ENCODE peak calls at places on chromosome 11, in eight cellular contexts. One of them, this sample, is unnamed.

GRCh38 chr11:71582309-71582895 is at the start of gene KRTAP5-11:
- DNase-seq in T-helper 2 cell: no peak
- DNase-seq in GM03348: no peak
- DNase-seq in effector memory CD4-positive, alpha-beta T cell: no peak
- DNase-seq in stimulated activated CD4-positive, alpha-beta T cell treated with anti-CD3 and anti-CD28 coated beads, Interleukin-1b, Interleukin-23, amount 100 ng/mL, for 1 hour: no peak
- DNase-seq in NCI-H1417: no peak
- DNase-seq in ELR: no peak
- DNase-seq in mammary epithelial cell: no peak
- DNase-seq in this sample: no peak

GRCh38 chr11:59728913-59729312 is 15.3 kb upstream of the OR10V1 start:
- DNase-seq in T-helper 2 cell: no peak
- DNase-seq in GM03348: no peak
- DNase-seq in effector memory CD4-positive, alpha-beta T cell: no peak
- DNase-seq in stimulated activated CD4-positive, alpha-beta T cell treated with anti-CD3 and anti-CD28 coated beads, Interleukin-1b, Interleukin-23, amount 100 ng/mL, for 1 hour: no peak
- DNase-seq in NCI-H1417: no peak
- DNase-seq in ELR: peak
- DNase-seq in mammary epithelial cell: no peak
- DNase-seq in this sample: no peak

GRCh38 chr11:67082071-67082791 is 25.6 kb downstream of the RHOD start:
- DNase-seq in T-helper 2 cell: no peak
- DNase-seq in GM03348: no peak
- DNase-seq in effector memory CD4-positive, alpha-beta T cell: no peak
- DNase-seq in stimulated activated CD4-positive, alpha-beta T cell treated with anti-CD3 and anti-CD28 coated beads, Interleukin-1b, Interleukin-23, amount 100 ng/mL, for 1 hour: no peak
- DNase-seq in NCI-H1417: no peak
- DNase-seq in ELR: peak
- DNase-seq in mammary epithelial cell: no peak
- DNase-seq in this sample: peak

GRCh38 chr11:122209619-122210377 is 93.8 kb upstream of the BLID start:
- DNase-seq in T-helper 2 cell: no peak
- DNase-seq in GM03348: peak
- DNase-seq in effector memory CD4-positive, alpha-beta T cell: no peak
- DNase-seq in stimulated activated CD4-positive, alpha-beta T cell treated with anti-CD3 and anti-CD28 coated beads, Interleukin-1b, Interleukin-23, amount 100 ng/mL, for 1 hour: no peak
- DNase-seq in NCI-H1417: no peak
- DNase-seq in ELR: peak
- DNase-seq in mammary epithelial cell: no peak
- DNase-seq in this sample: no peak

GRCh38 chr11:13031349-13031748 is 22.2 kb downstream of the RASSF10 start:
- DNase-seq in T-helper 2 cell: no peak
- DNase-seq in GM03348: no peak
- DNase-seq in effector memory CD4-positive, alpha-beta T cell: no peak
- DNase-seq in stimulated activated CD4-positive, alpha-beta T cell treated with anti-CD3 and anti-CD28 coated beads, Interleukin-1b, Interleukin-23, amount 100 ng/mL, for 1 hour: no peak
- DNase-seq in NCI-H1417: no peak
- DNase-seq in ELR: no peak
- DNase-seq in mammary epithelial cell: no peak
- DNase-seq in this sample: no peak

GRCh38 chr11:96234866-96235441 is 108.0 kb downstream of the MAML2 start:
- DNase-seq in T-helper 2 cell: no peak
- DNase-seq in GM03348: no peak
- DNase-seq in effector memory CD4-positive, alpha-beta T cell: no peak
- DNase-seq in stimulated activated CD4-positive, alpha-beta T cell treated with anti-CD3 and anti-CD28 coated beads, Interleukin-1b, Interleukin-23, amount 100 ng/mL, for 1 hour: no peak
- DNase-seq in NCI-H1417: no peak
- DNase-seq in ELR: peak
- DNase-seq in mammary epithelial cell: no peak
- DNase-seq in this sample: no peak

GRCh38 chr11:67120881-67121710 is 2.0 kb downstream of the KDM2A start:
- DNase-seq in T-helper 2 cell: no peak
- DNase-seq in GM03348: peak
- DNase-seq in effector memory CD4-positive, alpha-beta T cell: no peak
- DNase-seq in stimulated activated CD4-positive, alpha-beta T cell treated with anti-CD3 and anti-CD28 coated beads, Interleukin-1b, Interleukin-23, amount 100 ng/mL, for 1 hour: no peak
- DNase-seq in NCI-H1417: no peak
- DNase-seq in ELR: peak
- DNase-seq in mammary epithelial cell: peak
- DNase-seq in this sample: no peak

GRCh38 chr11:10648896-10649295 is 44.7 kb downstream of the IRAG1 start:
- DNase-seq in T-helper 2 cell: no peak
- DNase-seq in GM03348: no peak
- DNase-seq in effector memory CD4-positive, alpha-beta T cell: no peak
- DNase-seq in stimulated activated CD4-positive, alpha-beta T cell treated with anti-CD3 and anti-CD28 coated beads, Interleukin-1b, Interleukin-23, amount 100 ng/mL, for 1 hour: no peak
- DNase-seq in NCI-H1417: no peak
- DNase-seq in ELR: no peak
- DNase-seq in mammary epithelial cell: no peak
- DNase-seq in this sample: no peak

GRCh38 chr11:11179239-11179638 is 173.8 kb downstream of the CSNK2A3 start:
- DNase-seq in T-helper 2 cell: no peak
- DNase-seq in GM03348: peak
- DNase-seq in effector memory CD4-positive, alpha-beta T cell: no peak
- DNase-seq in stimulated activated CD4-positive, alpha-beta T cell treated with anti-CD3 and anti-CD28 coated beads, Interleukin-1b, Interleukin-23, amount 100 ng/mL, for 1 hour: no peak
- DNase-seq in NCI-H1417: no peak
- DNase-seq in ELR: peak
- DNase-seq in mammary epithelial cell: peak
- DNase-seq in this sample: no peak

GRCh38 chr11:68113986-68114385 is 7.2 kb downstream of the CHKA start:
- DNase-seq in T-helper 2 cell: no peak
- DNase-seq in GM03348: no peak
- DNase-seq in effector memory CD4-positive, alpha-beta T cell: no peak
- DNase-seq in stimulated activated CD4-positive, alpha-beta T cell treated with anti-CD3 and anti-CD28 coated beads, Interleukin-1b, Interleukin-23, amount 100 ng/mL, for 1 hour: no peak
- DNase-seq in NCI-H1417: no peak
- DNase-seq in ELR: no peak
- DNase-seq in mammary epithelial cell: no peak
- DNase-seq in this sample: no peak

GRCh38 chr11:79269923-79270322 is 170.9 kb downstream of the TENM4 start:
- DNase-seq in T-helper 2 cell: no peak
- DNase-seq in GM03348: no peak
- DNase-seq in effector memory CD4-positive, alpha-beta T cell: no peak
- DNase-seq in stimulated activated CD4-positive, alpha-beta T cell treated with anti-CD3 and anti-CD28 coated beads, Interleukin-1b, Interleukin-23, amount 100 ng/mL, for 1 hour: no peak
- DNase-seq in NCI-H1417: peak
- DNase-seq in ELR: no peak
- DNase-seq in mammary epithelial cell: no peak
- DNase-seq in this sample: no peak

GRCh38 chr11:11078344-11078743 is 220.5 kb upstream of the ZBED5 start:
- DNase-seq in T-helper 2 cell: no peak
- DNase-seq in GM03348: peak
- DNase-seq in effector memory CD4-positive, alpha-beta T cell: no peak
- DNase-seq in stimulated activated CD4-positive, alpha-beta T cell treated with anti-CD3 and anti-CD28 coated beads, Interleukin-1b, Interleukin-23, amount 100 ng/mL, for 1 hour: no peak
- DNase-seq in NCI-H1417: no peak
- DNase-seq in ELR: peak
- DNase-seq in mammary epithelial cell: peak
- DNase-seq in this sample: no peak

GRCh38 chr11:101126551-101127347 is 2.9 kb downstream of the PGR start:
- DNase-seq in T-helper 2 cell: no peak
- DNase-seq in GM03348: peak
- DNase-seq in effector memory CD4-positive, alpha-beta T cell: no peak
- DNase-seq in stimulated activated CD4-positive, alpha-beta T cell treated with anti-CD3 and anti-CD28 coated beads, Interleukin-1b, Interleukin-23, amount 100 ng/mL, for 1 hour: no peak
- DNase-seq in NCI-H1417: peak
- DNase-seq in ELR: peak
- DNase-seq in mammary epithelial cell: no peak
- DNase-seq in this sample: no peak

GRCh38 chr11:65502274-65502851 is 3.5 kb downstream of the MALAT1 start:
- DNase-seq in T-helper 2 cell: no peak
- DNase-seq in GM03348: no peak
- DNase-seq in effector memory CD4-positive, alpha-beta T cell: no peak
- DNase-seq in stimulated activated CD4-positive, alpha-beta T cell treated with anti-CD3 and anti-CD28 coated beads, Interleukin-1b, Interleukin-23, amount 100 ng/mL, for 1 hour: no peak
- DNase-seq in NCI-H1417: no peak
- DNase-seq in ELR: peak
- DNase-seq in mammary epithelial cell: no peak
- DNase-seq in this sample: no peak

GRCh38 chr11:2740275-2740940 is 40.6 kb upstream of the KCNQ1OT1 start:
- DNase-seq in T-helper 2 cell: no peak
- DNase-seq in GM03348: no peak
- DNase-seq in effector memory CD4-positive, alpha-beta T cell: no peak
- DNase-seq in stimulated activated CD4-positive, alpha-beta T cell treated with anti-CD3 and anti-CD28 coated beads, Interleukin-1b, Interleukin-23, amount 100 ng/mL, for 1 hour: no peak
- DNase-seq in NCI-H1417: no peak
- DNase-seq in ELR: no peak
- DNase-seq in mammary epithelial cell: no peak
- DNase-seq in this sample: no peak

GRCh38 chr11:3186166-3186953 is 21.2 kb upstream of the OSBPL5 start:
- DNase-seq in T-helper 2 cell: no peak
- DNase-seq in GM03348: no peak
- DNase-seq in effector memory CD4-positive, alpha-beta T cell: no peak
- DNase-seq in stimulated activated CD4-positive, alpha-beta T cell treated with anti-CD3 and anti-CD28 coated beads, Interleukin-1b, Interleukin-23, amount 100 ng/mL, for 1 hour: no peak
- DNase-seq in NCI-H1417: no peak
- DNase-seq in ELR: no peak
- DNase-seq in mammary epithelial cell: no peak
- DNase-seq in this sample: no peak

GRCh38 chr11:102685769-102686168 is 19.8 kb downstream of the MMP27 start:
- DNase-seq in T-helper 2 cell: no peak
- DNase-seq in GM03348: no peak
- DNase-seq in effector memory CD4-positive, alpha-beta T cell: no peak
- DNase-seq in stimulated activated CD4-positive, alpha-beta T cell treated with anti-CD3 and anti-CD28 coated beads, Interleukin-1b, Interleukin-23, amount 100 ng/mL, for 1 hour: no peak
- DNase-seq in NCI-H1417: no peak
- DNase-seq in ELR: no peak
- DNase-seq in mammary epithelial cell: no peak
- DNase-seq in this sample: no peak

GRCh38 chr11:75840560-75840959 is 25.6 kb downstream of the UVRAG start:
- DNase-seq in T-helper 2 cell: no peak
- DNase-seq in GM03348: no peak
- DNase-seq in effector memory CD4-positive, alpha-beta T cell: no peak
- DNase-seq in stimulated activated CD4-positive, alpha-beta T cell treated with anti-CD3 and anti-CD28 coated beads, Interleukin-1b, Interleukin-23, amount 100 ng/mL, for 1 hour: no peak
- DNase-seq in NCI-H1417: no peak
- DNase-seq in ELR: no peak
- DNase-seq in mammary epithelial cell: no peak
- DNase-seq in this sample: no peak

GRCh38 chr11:64990222-64990918 is 6.4 kb downstream of the BATF2 start:
- DNase-seq in T-helper 2 cell: no peak
- DNase-seq in GM03348: no peak
- DNase-seq in effector memory CD4-positive, alpha-beta T cell: no peak
- DNase-seq in stimulated activated CD4-positive, alpha-beta T cell treated with anti-CD3 and anti-CD28 coated beads, Interleukin-1b, Interleukin-23, amount 100 ng/mL, for 1 hour: no peak
- DNase-seq in NCI-H1417: no peak
- DNase-seq in ELR: peak
- DNase-seq in mammary epithelial cell: no peak
- DNase-seq in this sample: no peak

GRCh38 chr11:115502636-115503082 is 1.6 kb downstream of the CADM1 start:
- DNase-seq in T-helper 2 cell: peak
- DNase-seq in GM03348: no peak
- DNase-seq in effector memory CD4-positive, alpha-beta T cell: no peak
- DNase-seq in stimulated activated CD4-positive, alpha-beta T cell treated with anti-CD3 and anti-CD28 coated beads, Interleukin-1b, Interleukin-23, amount 100 ng/mL, for 1 hour: no peak
- DNase-seq in NCI-H1417: no peak
- DNase-seq in ELR: no peak
- DNase-seq in mammary epithelial cell: no peak
- DNase-seq in this sample: no peak

GRCh38 chr11:12166299-12167092 is 56.1 kb downstream of the MICAL2 start:
- DNase-seq in T-helper 2 cell: no peak
- DNase-seq in GM03348: no peak
- DNase-seq in effector memory CD4-positive, alpha-beta T cell: no peak
- DNase-seq in stimulated activated CD4-positive, alpha-beta T cell treated with anti-CD3 and anti-CD28 coated beads, Interleukin-1b, Interleukin-23, amount 100 ng/mL, for 1 hour: no peak
- DNase-seq in NCI-H1417: no peak
- DNase-seq in ELR: no peak
- DNase-seq in mammary epithelial cell: no peak
- DNase-seq in this sample: no peak